ENCODE peak calls at places on chromosomes 5 and 9, in nine cellular contexts. C is T follicular helper cell; G is COR-L47; X is endodermal cell; O is activated CD4-positive, alpha-beta T cell treated with anti-CD3 and anti-CD28 coated beads for 1 hour; R is NCI-H345; T is HTR-8/SVneo; Q is stimulated activated CD8-positive, alpha-beta memory T cell treated with anti-CD3 and anti-CD28 coated beads, Interleukin-12 subunit alpha, Interleukin-12 subunit beta, amount 100 ng/mL, for 4 hours; B is iPS-NIHi11. N is an unnamed sample.

GRCh38 chr5:4361626-4362281 is 766.1 kb downstream of the IRX1 start:
- DNase-seq in T (no peak), G (no peak), O (no peak), Q (no peak), X (no peak), B (no peak), R (no peak), C (no peak), N (no peak)

GRCh38 chr5:39231705-39232525 is 12.6 kb upstream of the FYB1 start:
- DNase-seq in R (no peak), T (no peak), C (no peak), O (no peak), X (no peak), B (no peak), G (no peak), Q (no peak), N (no peak)

GRCh38 chr5:136066705-136067271 is 38.0 kb downstream of the TGFBI start:
- DNase-seq in X (peak; percentile 55), R (peak; percentile 32), T (no peak), O (no peak), G (no peak), B (no peak), C (no peak), Q (no peak), N (no peak)

GRCh38 chr5:83095973-83096539 is 18.7 kb downstream of the XRCC4 start:
- DNase-seq in Q (no peak), B (peak; percentile 9), T (peak; percentile 45), G (no peak), O (no peak), C (no peak), R (no peak), X (no peak), N (no peak)

GRCh38 chr9:99298660-99299059 is 76.6 kb downstream of the SEC61B start:
- DNase-seq in X (peak; percentile 65), G (no peak), O (no peak), B (no peak), T (no peak), C (no peak), R (no peak), Q (no peak), N (no peak)

GRCh38 chr5:154516475-154516874 is 38.4 kb upstream of the HAND1 start:
- DNase-seq in B (no peak), T (no peak), X (no peak), C (no peak), R (no peak), G (no peak), Q (no peak), O (no peak), N (no peak)

GRCh38 chr5:39501403-39501802 is 76.6 kb upstream of the DAB2 start:
- DNase-seq in T (peak; percentile 42), G (no peak), Q (no peak), O (no peak), C (no peak), R (no peak), X (no peak), B (no peak), N (no peak)

GRCh38 chr5:100553209-100553608 is 18.0 kb downstream of the FAM174A start:
- DNase-seq in B (no peak), C (no peak), G (no peak), T (no peak), Q (no peak), O (no peak), X (no peak), R (no peak), N (no peak)

GRCh38 chr9:93896496-93897033 is 58.6 kb downstream of the BARX1 start:
- DNase-seq in B (no peak), O (no peak), R (no peak), X (peak; percentile 26), T (no peak), G (no peak), C (no peak), Q (no peak), N (no peak)

GRCh38 chr5:111859533-111860270 is 102.7 kb upstream of the NREP start:
- DNase-seq in B (no peak), O (no peak), G (no peak), X (no peak), R (no peak), T (peak; percentile 5), C (no peak), Q (no peak), N (no peak)

GRCh38 chr5:159095882-159096554 is 3.7 kb downstream of the EBF1 start:
- DNase-seq in T (no peak), R (no peak), G (no peak), Q (no peak), B (no peak), X (peak; percentile 77), O (no peak), C (no peak), N (no peak)

GRCh38 chr5:9903806-9904205 is 273.7 kb upstream of the TAS2R1 start:
- DNase-seq in R (peak; percentile 93), Q (no peak), X (no peak), G (no peak), C (no peak), T (no peak), O (no peak), B (no peak), N (no peak)

GRCh38 chr5:151685749-151686672 is 704 bp downstream of the SPARC start:
- DNase-seq in G (no peak), C (no peak), X (peak; percentile 75), T (no peak), B (no peak), R (no peak), Q (no peak), O (no peak), N (no peak)

GRCh38 chr9:79221084-79221483 is 350.7 kb upstream of the TLE4 start:
- DNase-seq in T (peak; percentile 62), R (no peak), G (no peak), B (no peak), Q (no peak), C (no peak), X (no peak), O (no peak), N (no peak)

GRCh38 chr5:171205375-171205774 is 103.7 kb upstream of the TLX3 start:
- DNase-seq in B (no peak), O (no peak), R (no peak), Q (no peak), X (no peak), C (no peak), T (no peak), G (peak; percentile 63), N (no peak)

GRCh38 chr5:154366353-154366752 is 79.4 kb upstream of the SAP30L start:
- DNase-seq in R (no peak), B (no peak), C (no peak), G (no peak), X (no peak), T (no peak), Q (no peak), O (no peak), N (no peak)

GRCh38 chr9:81521892-81522291 is 167.5 kb downstream of the TLE1 start:
- DNase-seq in O (no peak), R (no peak), G (no peak), B (no peak), C (no peak), X (no peak), T (no peak), Q (no peak), N (no peak)

GRCh38 chr9:127569819-127570401 is 42.2 kb upstream of the STXBP1 start:
- DNase-seq in X (no peak), O (no peak), G (peak; percentile 23), Q (no peak), R (peak; percentile 82), B (no peak), C (no peak), T (no peak), N (no peak)

GRCh38 chr5:123670981-123671557 is 159.1 kb downstream of the CSNK1G3 start:
- DNase-seq in R (peak; percentile 54), O (no peak), T (peak; percentile 23), C (peak; percentile 1), B (peak; percentile 47), X (peak; percentile 73), Q (no peak), G (peak; percentile 35), N (peak; percentile 32)

GRCh38 chr9:21965401-21965951 is 28.7 kb downstream of the CDKN2A start:
- DNase-seq in B (peak; percentile 82), G (no peak), X (peak; percentile 89), R (no peak), T (no peak), Q (no peak), C (no peak), O (no peak), N (no peak)

GRCh38 chr5:29218138-29218537 is 1975.3 kb upstream of the CDH6 start:
- DNase-seq in B (no peak), X (no peak), G (peak; percentile 11), O (no peak), R (no peak), Q (no peak), T (no peak), C (no peak), N (peak; percentile 35)

GRCh38 chr9:94800424-94801117 is 74.1 kb downstream of the AOPEP start:
- DNase-seq in Q (no peak), G (no peak), B (no peak), X (peak; percentile 21), T (no peak), O (no peak), R (no peak), C (no peak), N (no peak)

GRCh38 chr5:159175547-159175946 is 33.8 kb downstream of the RNF145 start:
- DNase-seq in Q (no peak), X (no peak), T (no peak), G (no peak), C (no peak), B (no peak), O (no peak), R (no peak), N (no peak)